ENCODE peak calls at places on chromosomes 5 and 9, in seven cellular contexts. One of them, this sample, is unnamed.

GRCh38 chr9:18936094-18936871 is 96.7 kb downstream of the SAXO1 start:
- DNase-seq in CD14-positive monocyte: no peak
- DNase-seq in SK-N-SH: peak
- DNase-seq in type B pancreatic cell: no peak
- DNase-seq in dorsolateral prefrontal cortex: no peak
- DNase-seq in left ventricle myocardium inferior: no peak
- DNase-seq in HFFc6: no peak
- DNase-seq in this sample: no peak

GRCh38 chr5:14105717-14106435 is 37.3 kb upstream of the TRIO start:
- DNase-seq in type B pancreatic cell: no peak
- DNase-seq in dorsolateral prefrontal cortex: no peak
- DNase-seq in HFFc6: peak
- DNase-seq in left ventricle myocardium inferior: no peak
- DNase-seq in CD14-positive monocyte: no peak
- DNase-seq in SK-N-SH: no peak
- DNase-seq in this sample: no peak

GRCh38 chr5:90144625-90145327 is 264.8 kb downstream of the CETN3 start:
- DNase-seq in HFFc6: no peak
- DNase-seq in type B pancreatic cell: no peak
- DNase-seq in SK-N-SH: no peak
- DNase-seq in left ventricle myocardium inferior: no peak
- DNase-seq in dorsolateral prefrontal cortex: no peak
- DNase-seq in CD14-positive monocyte: no peak
- DNase-seq in this sample: no peak

GRCh38 chr9:14428781-14429230 is 114.9 kb upstream of the NFIB start:
- DNase-seq in type B pancreatic cell: peak
- DNase-seq in CD14-positive monocyte: no peak
- DNase-seq in HFFc6: peak
- DNase-seq in left ventricle myocardium inferior: peak
- DNase-seq in SK-N-SH: peak
- DNase-seq in dorsolateral prefrontal cortex: peak
- DNase-seq in this sample: peak

GRCh38 chr9:34124923-34125322 is 1.6 kb downstream of the DCAF12 start:
- DNase-seq in HFFc6: no peak
- DNase-seq in type B pancreatic cell: no peak
- DNase-seq in SK-N-SH: no peak
- DNase-seq in CD14-positive monocyte: no peak
- DNase-seq in dorsolateral prefrontal cortex: no peak
- DNase-seq in left ventricle myocardium inferior: no peak
- DNase-seq in this sample: no peak

GRCh38 chr9:124658165-124659017 is 112.7 kb downstream of the NR6A1 start:
- DNase-seq in CD14-positive monocyte: no peak
- DNase-seq in type B pancreatic cell: peak
- DNase-seq in left ventricle myocardium inferior: peak
- DNase-seq in HFFc6: peak
- DNase-seq in SK-N-SH: peak
- DNase-seq in dorsolateral prefrontal cortex: peak
- DNase-seq in this sample: peak

GRCh38 chr5:143659614-143660238 is 152.2 kb upstream of the HMHB1 start:
- DNase-seq in dorsolateral prefrontal cortex: no peak
- DNase-seq in CD14-positive monocyte: no peak
- DNase-seq in SK-N-SH: no peak
- DNase-seq in type B pancreatic cell: no peak
- DNase-seq in HFFc6: no peak
- DNase-seq in left ventricle myocardium inferior: no peak
- DNase-seq in this sample: no peak

GRCh38 chr9:98903938-98904560 is 39.7 kb upstream of the COL15A1 start:
- DNase-seq in CD14-positive monocyte: no peak
- DNase-seq in SK-N-SH: no peak
- DNase-seq in left ventricle myocardium inferior: peak
- DNase-seq in HFFc6: no peak
- DNase-seq in type B pancreatic cell: peak
- DNase-seq in dorsolateral prefrontal cortex: no peak
- DNase-seq in this sample: no peak

GRCh38 chr5:44935262-44935661 is 126.5 kb downstream of the MRPS30 start:
- DNase-seq in SK-N-SH: no peak
- DNase-seq in type B pancreatic cell: no peak
- DNase-seq in dorsolateral prefrontal cortex: no peak
- DNase-seq in CD14-positive monocyte: no peak
- DNase-seq in HFFc6: no peak
- DNase-seq in left ventricle myocardium inferior: no peak
- DNase-seq in this sample: no peak

GRCh38 chr9:21752003-21752402 is 50.4 kb upstream of the MTAP start:
- DNase-seq in SK-N-SH: no peak
- DNase-seq in dorsolateral prefrontal cortex: no peak
- DNase-seq in left ventricle myocardium inferior: no peak
- DNase-seq in HFFc6: no peak
- DNase-seq in type B pancreatic cell: no peak
- DNase-seq in CD14-positive monocyte: no peak
- DNase-seq in this sample: no peak

GRCh38 chr9:110180713-110181434 is 27.1 kb downstream of the C9orf152 start:
- DNase-seq in SK-N-SH: no peak
- DNase-seq in HFFc6: peak
- DNase-seq in dorsolateral prefrontal cortex: no peak
- DNase-seq in CD14-positive monocyte: no peak
- DNase-seq in type B pancreatic cell: no peak
- DNase-seq in left ventricle myocardium inferior: no peak
- DNase-seq in this sample: no peak

GRCh38 chr9:7246181-7246580 is 488.4 kb downstream of the KDM4C start:
- DNase-seq in dorsolateral prefrontal cortex: no peak
- DNase-seq in CD14-positive monocyte: no peak
- DNase-seq in SK-N-SH: no peak
- DNase-seq in type B pancreatic cell: no peak
- DNase-seq in HFFc6: no peak
- DNase-seq in left ventricle myocardium inferior: no peak
- DNase-seq in this sample: no peak

GRCh38 chr9:7173139-7173538 is 415.4 kb downstream of the KDM4C start:
- DNase-seq in type B pancreatic cell: no peak
- DNase-seq in dorsolateral prefrontal cortex: no peak
- DNase-seq in left ventricle myocardium inferior: no peak
- DNase-seq in HFFc6: no peak
- DNase-seq in CD14-positive monocyte: no peak
- DNase-seq in SK-N-SH: no peak
- DNase-seq in this sample: no peak

GRCh38 chr9:129595323-129595741 is 25.6 kb downstream of the C9orf50 start:
- DNase-seq in type B pancreatic cell: no peak
- DNase-seq in HFFc6: peak
- DNase-seq in CD14-positive monocyte: no peak
- DNase-seq in SK-N-SH: no peak
- DNase-seq in left ventricle myocardium inferior: no peak
- DNase-seq in dorsolateral prefrontal cortex: no peak
- DNase-seq in this sample: no peak

GRCh38 chr5:88979244-88979643 is 96.3 kb upstream of the MEF2C start:
- DNase-seq in type B pancreatic cell: no peak
- DNase-seq in CD14-positive monocyte: no peak
- DNase-seq in left ventricle myocardium inferior: no peak
- DNase-seq in HFFc6: no peak
- DNase-seq in SK-N-SH: no peak
- DNase-seq in dorsolateral prefrontal cortex: no peak
- DNase-seq in this sample: no peak

GRCh38 chr5:139215176-139215975 is 17.2 kb upstream of the SIL1 start:
- DNase-seq in HFFc6: no peak
- DNase-seq in left ventricle myocardium inferior: no peak
- DNase-seq in type B pancreatic cell: no peak
- DNase-seq in SK-N-SH: no peak
- DNase-seq in dorsolateral prefrontal cortex: no peak
- DNase-seq in CD14-positive monocyte: no peak
- DNase-seq in this sample: no peak

GRCh38 chr9:121178676-121179372 is 22.8 kb downstream of the RAB14 start:
- DNase-seq in left ventricle myocardium inferior: no peak
- DNase-seq in type B pancreatic cell: no peak
- DNase-seq in SK-N-SH: no peak
- DNase-seq in CD14-positive monocyte: no peak
- DNase-seq in dorsolateral prefrontal cortex: no peak
- DNase-seq in HFFc6: no peak
- DNase-seq in this sample: no peak

GRCh38 chr5:61916621-61917620 is 389.1 kb upstream of the KIF2A start:
- DNase-seq in type B pancreatic cell: no peak
- DNase-seq in CD14-positive monocyte: no peak
- DNase-seq in dorsolateral prefrontal cortex: no peak
- DNase-seq in HFFc6: no peak
- DNase-seq in SK-N-SH: no peak
- DNase-seq in left ventricle myocardium inferior: no peak
- DNase-seq in this sample: no peak

GRCh38 chr9:6641073-6641455 is 4.5 kb downstream of the GLDC start:
- DNase-seq in SK-N-SH: no peak
- DNase-seq in type B pancreatic cell: no peak
- DNase-seq in HFFc6: no peak
- DNase-seq in dorsolateral prefrontal cortex: no peak
- DNase-seq in left ventricle myocardium inferior: no peak
- DNase-seq in CD14-positive monocyte: no peak
- DNase-seq in this sample: no peak

GRCh38 chr9:114342755-114343440 is 13.2 kb downstream of the ORM2 start:
- DNase-seq in SK-N-SH: no peak
- DNase-seq in dorsolateral prefrontal cortex: no peak
- DNase-seq in CD14-positive monocyte: no peak
- DNase-seq in left ventricle myocardium inferior: no peak
- DNase-seq in type B pancreatic cell: no peak
- DNase-seq in HFFc6: no peak
- DNase-seq in this sample: no peak

GRCh38 chr5:133319905-133320520 is 268.2 kb downstream of the HSPA4 start:
- DNase-seq in type B pancreatic cell: no peak
- DNase-seq in dorsolateral prefrontal cortex: no peak
- DNase-seq in CD14-positive monocyte: no peak
- DNase-seq in SK-N-SH: no peak
- DNase-seq in HFFc6: no peak
- DNase-seq in left ventricle myocardium inferior: no peak
- DNase-seq in this sample: no peak
- TF ChIP-seq CTCF in type B pancreatic cell: peak
- TF ChIP-seq CTCF in dorsolateral prefrontal cortex: no peak
- TF ChIP-seq CTCF in CD14-positive monocyte: no peak
- TF ChIP-seq CTCF in SK-N-SH: peak
- TF ChIP-seq CTCF in HFFc6: peak
- TF ChIP-seq CTCF in left ventricle myocardium inferior: no peak
- TF ChIP-seq CTCF in this sample: no peak

GRCh38 chr5:34682926-34683623 is 26.9 kb downstream of the RAI14 start:
- DNase-seq in CD14-positive monocyte: no peak
- DNase-seq in HFFc6: no peak
- DNase-seq in left ventricle myocardium inferior: no peak
- DNase-seq in SK-N-SH: no peak
- DNase-seq in dorsolateral prefrontal cortex: no peak
- DNase-seq in type B pancreatic cell: no peak
- DNase-seq in this sample: no peak

GRCh38 chr5:34685485-34686197 is 29.5 kb downstream of the RAI14 start:
- DNase-seq in left ventricle myocardium inferior: no peak
- DNase-seq in CD14-positive monocyte: no peak
- DNase-seq in type B pancreatic cell: no peak
- DNase-seq in HFFc6: peak
- DNase-seq in dorsolateral prefrontal cortex: no peak
- DNase-seq in SK-N-SH: no peak
- DNase-seq in this sample: no peak

GRCh38 chr5:34684980-34685352 is 28.8 kb downstream of the RAI14 start:
- DNase-seq in dorsolateral prefrontal cortex: no peak
- DNase-seq in type B pancreatic cell: no peak
- DNase-seq in CD14-positive monocyte: no peak
- DNase-seq in SK-N-SH: no peak
- DNase-seq in left ventricle myocardium inferior: no peak
- DNase-seq in HFFc6: no peak
- DNase-seq in this sample: no peak

GRCh38 chr5:34686762-34687268 is 30.7 kb downstream of the RAI14 start:
- DNase-seq in left ventricle myocardium inferior: peak
- DNase-seq in type B pancreatic cell: no peak
- DNase-seq in SK-N-SH: no peak
- DNase-seq in CD14-positive monocyte: no peak
- DNase-seq in HFFc6: peak
- DNase-seq in dorsolateral prefrontal cortex: no peak
- DNase-seq in this sample: no peak

DNA sequence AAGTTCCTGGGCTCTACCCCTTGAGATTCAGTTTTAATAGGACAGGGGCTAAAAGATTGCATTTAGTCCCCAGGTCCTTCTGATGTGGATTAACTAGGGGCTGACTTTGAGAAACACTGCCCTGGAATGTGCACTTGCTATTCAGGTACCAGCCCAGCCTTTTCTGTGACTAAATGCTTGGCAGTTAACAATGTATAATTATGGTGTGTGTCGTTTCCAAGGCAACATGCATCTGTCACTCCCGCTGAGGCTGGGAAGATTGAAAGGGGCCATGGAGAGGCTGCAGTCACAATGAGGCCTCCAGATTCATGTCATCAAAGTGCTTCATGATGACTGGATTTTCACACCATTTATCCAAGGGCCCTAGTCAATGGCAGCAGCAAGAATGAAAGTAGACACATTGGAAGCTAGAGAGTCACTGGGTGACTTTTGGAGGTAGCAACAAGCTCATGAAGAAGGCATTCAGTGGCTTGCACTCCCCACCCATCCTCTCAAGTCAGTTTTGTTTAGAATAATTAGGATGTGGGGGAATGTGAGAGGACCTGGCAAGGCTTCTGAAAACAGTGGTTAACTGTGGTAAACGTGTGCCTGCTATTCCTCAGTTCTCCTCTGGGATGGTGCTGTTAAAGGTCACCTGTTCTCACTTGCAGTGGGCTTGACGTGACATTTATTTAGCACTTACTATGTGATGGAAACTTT is 28.3 kb downstream of the RAI14 start:
- DNase-seq in dorsolateral prefrontal cortex: no peak
- DNase-seq in type B pancreatic cell: no peak
- DNase-seq in HFFc6: peak
- DNase-seq in CD14-positive monocyte: no peak
- DNase-seq in SK-N-SH: peak
- DNase-seq in left ventricle myocardium inferior: no peak
- DNase-seq in this sample: no peak
- TF ChIP-seq CTCF in dorsolateral prefrontal cortex: no peak
- TF ChIP-seq CTCF in type B pancreatic cell: peak
- TF ChIP-seq CTCF in HFFc6: peak
- TF ChIP-seq CTCF in CD14-positive monocyte: no peak
- TF ChIP-seq CTCF in SK-N-SH: peak
- TF ChIP-seq CTCF in left ventricle myocardium inferior: no peak
- TF ChIP-seq CTCF in this sample: no peak

GRCh38 chr5:159257629-159258283 is 5.3 kb upstream of the UBLCP1 start:
- DNase-seq in dorsolateral prefrontal cortex: no peak
- DNase-seq in left ventricle myocardium inferior: no peak
- DNase-seq in type B pancreatic cell: no peak
- DNase-seq in HFFc6: no peak
- DNase-seq in CD14-positive monocyte: no peak
- DNase-seq in SK-N-SH: no peak
- DNase-seq in this sample: no peak
- TF ChIP-seq CTCF in dorsolateral prefrontal cortex: no peak
- TF ChIP-seq CTCF in left ventricle myocardium inferior: no peak
- TF ChIP-seq CTCF in type B pancreatic cell: peak
- TF ChIP-seq CTCF in HFFc6: peak
- TF ChIP-seq CTCF in CD14-positive monocyte: no peak
- TF ChIP-seq CTCF in SK-N-SH: peak
- TF ChIP-seq CTCF in this sample: no peak

DNA sequence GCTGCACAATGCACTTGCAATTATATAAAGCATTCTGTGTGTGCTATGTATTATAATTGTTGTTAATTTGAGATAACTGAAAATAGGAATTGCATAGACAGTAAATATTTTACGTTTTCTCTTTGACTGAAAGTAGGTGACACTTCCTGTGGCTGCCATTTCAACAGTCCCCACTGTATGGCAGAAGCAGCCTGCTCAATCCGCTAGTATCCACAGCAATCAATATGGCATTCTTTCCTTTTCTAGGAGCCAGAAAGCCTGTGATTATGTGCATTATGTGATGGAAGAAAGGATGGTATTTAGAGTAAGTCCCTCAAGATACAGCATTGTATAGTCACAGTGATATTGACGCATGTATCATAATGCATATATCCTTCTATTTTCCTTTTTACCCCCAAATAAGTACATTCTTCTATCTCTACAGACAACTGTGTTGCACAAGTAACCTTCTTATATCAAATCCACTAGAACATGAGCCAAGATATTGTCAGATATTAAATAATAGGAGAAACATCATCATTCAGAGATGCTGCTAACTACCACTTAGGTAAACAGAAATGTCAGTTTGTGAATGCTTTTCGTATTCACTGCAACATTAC is 59.7 kb downstream of the CARTPT start:
- DNase-seq in CD14-positive monocyte: no peak
- DNase-seq in type B pancreatic cell: no peak
- DNase-seq in dorsolateral prefrontal cortex: peak
- DNase-seq in HFFc6: peak
- DNase-seq in left ventricle myocardium inferior: no peak
- DNase-seq in SK-N-SH: peak
- DNase-seq in this sample: no peak
- TF ChIP-seq CTCF in CD14-positive monocyte: no peak
- TF ChIP-seq CTCF in type B pancreatic cell: peak
- TF ChIP-seq CTCF in dorsolateral prefrontal cortex: peak
- TF ChIP-seq CTCF in HFFc6: peak
- TF ChIP-seq CTCF in left ventricle myocardium inferior: peak
- TF ChIP-seq CTCF in SK-N-SH: peak
- TF ChIP-seq CTCF in this sample: peak